ENCODE peak calls at places on chromosome 1, in five cellular contexts. R, Y, C, N and A are unnamed samples.

GRCh38 chr1:2810899-2811525 is 9.5 kb upstream of the TTC34 start:
- DNase-seq in R (peak), Y (no peak), C (no peak), N (no peak), A (no peak)

GRCh38 chr1:147890177-147890790 is 12.3 kb upstream of the GJA8 start:
- DNase-seq in R (peak), Y (no peak), C (peak), N (peak), A (peak)

GRCh38 chr1:234862944-234863515 is 253.1 kb upstream of the IRF2BP2 start:
- DNase-seq in R (peak), Y (no peak), C (no peak), N (no peak), A (no peak)

GRCh38 chr1:153483776-153484175 is 23.3 kb upstream of the S100A7 start:
- DNase-seq in R (no peak), Y (no peak), C (no peak), N (no peak), A (no peak)

GRCh38 chr1:186275818-186276217 is 99.2 kb downstream of the TPR start:
- DNase-seq in R (no peak), Y (no peak), C (no peak), N (no peak), A (no peak)

GRCh38 chr1:121587777-121588176 is 403.0 kb downstream of the SRGAP2C start:
- DNase-seq in R (no peak), Y (no peak), C (no peak), N (no peak), A (no peak)

GRCh38 chr1:53381790-53382401 is 54.0 kb upstream of the LRP8 start:
- DNase-seq in R (no peak), Y (no peak), C (no peak), N (no peak), A (peak)

GRCh38 chr1:23098463-23099170 is 70.0 kb downstream of the LUZP1 start:
- DNase-seq in R (peak), Y (no peak), C (peak), N (peak), A (peak)

GRCh38 chr1:243575070-243575469 is 275.0 kb downstream of the AKT3 start:
- DNase-seq in R (no peak), Y (no peak), C (no peak), N (no peak), A (no peak)

GRCh38 chr1:5740865-5741860 is 251.1 kb downstream of the NPHP4 start:
- DNase-seq in R (no peak), Y (no peak), C (no peak), N (no peak), A (no peak)

GRCh38 chr1:192445849-192446489 is 129.2 kb downstream of the RGS21 start:
- DNase-seq in R (peak), Y (no peak), C (no peak), N (peak), A (peak)

GRCh38 chr1:202710070-202711025 is at the start of gene SYT2:
- DNase-seq in R (no peak), Y (no peak), C (peak), N (peak), A (no peak)

GRCh38 chr1:150791587-150791986 is 16.5 kb downstream of the CTSK start:
- DNase-seq in R (no peak), Y (no peak), C (no peak), N (no peak), A (no peak)

GRCh38 chr1:150793231-150793630 is 14.8 kb downstream of the CTSK start:
- DNase-seq in R (no peak), Y (no peak), C (no peak), N (no peak), A (no peak)

DNA sequence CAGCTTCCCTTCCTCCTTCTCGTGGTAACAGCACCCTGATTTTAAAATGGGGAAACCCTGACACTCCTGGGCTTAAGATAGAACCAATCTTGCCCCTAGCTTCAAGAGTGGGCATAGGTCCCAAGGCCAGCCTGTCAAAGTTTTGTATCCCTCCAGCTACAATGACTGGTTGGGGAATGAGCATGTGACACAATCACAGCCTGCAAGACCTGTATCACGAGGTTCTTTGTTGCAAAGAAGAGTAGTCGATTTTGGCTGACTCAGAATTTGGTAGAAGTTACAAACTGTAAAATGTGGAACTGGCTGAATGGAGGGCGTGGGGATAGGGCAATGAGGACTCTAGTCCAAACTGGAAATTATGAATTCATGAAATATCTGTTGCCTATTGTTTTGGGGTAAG is 18.7 kb downstream of the CTSK start:
- DNase-seq in R (no peak), Y (no peak), C (no peak), N (no peak), A (no peak)
- TF ChIP-seq ZBTB33 in R (no peak), Y (no peak), C (no peak), N (no peak), A (no peak)

GRCh38 chr1:27004471-27005165 is 8.0 kb downstream of the TENT5B start:
- DNase-seq in R (no peak), Y (no peak), C (peak), N (peak), A (no peak)
- TF ChIP-seq ZBTB33 in R (no peak), Y (no peak), C (no peak), N (no peak), A (no peak)

GRCh38 chr1:93672477-93673158 is 9.0 kb downstream of the BCAR3 start:
- DNase-seq in R (no peak), Y (no peak), C (no peak), N (no peak), A (no peak)
- TF ChIP-seq ZBTB33 in R (no peak), Y (no peak), C (no peak), N (no peak), A (no peak)

GRCh38 chr1:182768973-182769372 is 20.6 kb upstream of the NPL start:
- DNase-seq in R (no peak), Y (no peak), C (no peak), N (no peak), A (no peak)
- TF ChIP-seq ZBTB33 in R (no peak), Y (no peak), C (no peak), N (no peak), A (no peak)

DNA sequence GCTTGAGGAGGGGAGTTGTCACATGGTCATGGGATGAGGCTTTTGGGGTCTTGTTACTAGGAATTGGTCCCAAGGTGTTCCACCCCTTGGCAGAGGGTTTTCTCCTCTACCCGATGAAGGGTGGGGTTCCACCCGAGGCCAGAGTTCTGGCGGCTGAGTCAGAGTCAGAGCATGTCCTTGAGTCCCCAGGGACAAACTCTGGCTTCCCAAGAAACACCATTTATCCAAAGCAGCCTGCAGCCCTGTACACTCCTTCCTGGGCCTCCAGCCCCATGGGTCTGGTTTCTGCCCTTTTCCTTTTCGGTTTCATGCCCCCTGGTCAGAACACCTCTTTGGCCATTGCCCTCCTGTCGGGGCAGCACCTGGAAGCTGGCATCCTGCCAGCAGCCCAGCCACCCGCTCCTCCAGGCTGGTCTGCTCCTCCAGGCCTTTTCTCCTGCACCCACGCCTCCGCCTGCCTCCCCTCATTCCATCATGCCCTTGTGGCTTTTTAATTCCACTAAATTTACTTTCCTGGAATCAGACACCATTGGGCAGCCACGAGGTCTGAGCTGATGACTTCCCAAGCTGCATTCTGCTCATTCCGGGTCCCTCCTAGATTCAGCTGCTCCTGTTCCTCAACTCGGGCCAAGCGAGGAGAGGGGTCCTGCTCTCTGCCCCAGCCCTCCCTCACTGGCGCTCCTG is 301.7 kb upstream of the VAMP3 start:
- DNase-seq in R (no peak), Y (no peak), C (no peak), N (no peak), A (no peak)
- TF ChIP-seq ZBTB33 in R (no peak), Y (no peak), C (no peak), N (no peak), A (no peak)

GRCh38 chr1:1489861-1490260 is 18.3 kb downstream of the ATAD3B start:
- DNase-seq in R (no peak), Y (no peak), C (no peak), N (no peak), A (no peak)

GRCh38 chr1:1487701-1488100 is 16.1 kb downstream of the ATAD3B start:
- DNase-seq in R (no peak), Y (no peak), C (no peak), N (no peak), A (no peak)

GRCh38 chr1:1491601-1492000 is 20.0 kb downstream of the ATAD3B start:
- DNase-seq in R (no peak), Y (no peak), C (no peak), N (no peak), A (no peak)

GRCh38 chr1:1489231-1489630 is 17.7 kb downstream of the ATAD3B start:
- DNase-seq in R (no peak), Y (no peak), C (no peak), N (no peak), A (no peak)

DNA sequence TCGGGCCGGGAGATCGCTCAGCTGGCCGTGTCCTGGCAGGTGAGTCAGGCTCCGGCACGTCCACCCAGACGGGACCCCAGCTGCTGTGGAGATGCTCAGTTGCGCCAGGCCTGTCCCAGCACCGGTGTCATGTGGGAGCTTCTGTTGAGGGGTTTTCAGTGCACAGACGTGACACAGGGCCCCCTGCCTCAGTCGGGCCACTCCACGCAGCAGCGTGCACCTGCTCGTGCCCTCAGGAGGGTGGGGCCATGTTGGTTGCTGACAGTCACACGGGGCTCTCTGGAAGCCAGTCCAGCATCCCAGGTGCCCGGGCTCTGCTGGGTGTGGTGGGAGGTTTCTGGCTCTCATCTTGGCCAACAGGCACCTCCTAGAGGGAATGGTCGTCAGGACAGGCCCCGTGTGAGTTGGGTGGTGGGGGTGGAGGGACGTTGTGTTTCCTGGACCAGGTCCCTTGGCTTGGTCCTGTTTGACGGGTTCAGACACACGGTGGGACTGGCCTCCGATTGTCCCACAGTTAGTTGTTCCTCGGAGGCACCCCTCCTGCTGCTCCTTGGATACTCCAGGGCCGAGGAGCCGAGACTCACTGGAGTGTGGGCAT is 19.2 kb downstream of the ATAD3B start:
- DNase-seq in R (no peak), Y (no peak), C (no peak), N (no peak), A (no peak)
- TF ChIP-seq ZBTB33 in R (no peak), Y (no peak), C (no peak), N (no peak), A (no peak)

DNA sequence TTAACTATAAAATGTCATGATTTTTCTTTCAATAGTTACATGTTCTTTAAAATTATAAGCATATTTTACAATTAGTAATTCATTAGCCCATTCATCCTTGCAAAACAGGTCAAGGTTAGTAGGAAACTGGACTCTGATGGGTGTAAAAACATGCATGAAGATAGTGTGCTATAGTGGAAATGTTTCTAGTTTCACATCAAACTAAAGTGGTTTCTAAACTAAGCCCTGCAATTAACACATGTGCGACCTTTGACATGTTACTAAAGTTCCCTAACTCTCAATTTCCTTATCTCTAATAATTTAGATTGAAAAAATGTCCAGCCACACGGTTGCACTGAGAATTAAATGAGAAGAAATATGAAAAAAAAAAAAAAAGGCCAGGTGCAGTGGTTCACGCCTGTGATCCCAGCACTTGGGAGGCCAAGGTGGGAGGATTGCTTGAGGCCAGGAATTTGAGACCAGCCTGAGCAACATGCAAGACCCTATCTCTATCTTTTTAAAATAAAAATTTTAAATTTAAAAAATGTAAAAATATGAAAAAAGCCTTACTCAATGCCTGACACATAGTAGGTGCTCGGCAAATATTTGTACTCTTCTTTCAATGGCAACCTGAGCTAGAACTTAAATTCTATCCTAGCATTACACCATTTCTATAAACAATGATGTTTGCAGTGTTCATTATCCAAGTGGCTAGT is 44.1 kb upstream of the PALMD start:
- DNase-seq in R (no peak), Y (no peak), C (no peak), N (no peak), A (no peak)
- TF ChIP-seq ZBTB33 in R (no peak), Y (no peak), C (no peak), N (no peak), A (no peak)

GRCh38 chr1:54405894-54406293 is 300 bp downstream of the SSBP3 start:
- DNase-seq in R (no peak), Y (no peak), C (peak), N (no peak), A (no peak)

GRCh38 chr1:54406339-54407181 is at the start of gene SSBP3:
- DNase-seq in R (peak), Y (peak), C (peak), N (peak), A (peak)

GRCh38 chr1:54404263-54404662 is 1.9 kb downstream of the SSBP3 start:
- DNase-seq in R (no peak), Y (no peak), C (no peak), N (no peak), A (no peak)

GRCh38 chr1:54403808-54404261 is 2.4 kb downstream of the SSBP3 start:
- DNase-seq in R (no peak), Y (no peak), C (no peak), N (peak), A (no peak)

GRCh38 chr1:54404939-54405880 is 984 bp downstream of the SSBP3 start:
- DNase-seq in R (no peak), Y (no peak), C (peak), N (peak), A (no peak)
- TF ChIP-seq ZBTB33 in R (no peak), Y (no peak), C (no peak), N (no peak), A (no peak)

GRCh38 chr1:206834711-206835110 is 30.7 kb upstream of the IL20 start:
- DNase-seq in R (no peak), Y (no peak), C (no peak), N (no peak), A (no peak)
- TF ChIP-seq ZBTB33 in R (no peak), Y (no peak), C (no peak), N (no peak), A (no peak)